ENCODE peak calls at places on chromosomes 2 and 18, in four cellular contexts. Y is gastrocnemius medialis, Q is NCI-H1105 treated with DMSO at 0.1 percent for 48 hours, T is frontal cortex. U is an unnamed sample.

GRCh38 chr2:726158-726557 is 49.0 kb upstream of the TMEM18 start:
- DNase-seq in Y (no peak), Q (no peak), T (no peak), U (no peak)

GRCh38 chr2:205660521-205661124 is 21.7 kb upstream of the NRP2 start:
- DNase-seq in Y (no peak), Q (no peak), T (no peak), U (no peak)

GRCh38 chr2:219358170-219359075 is 25.9 kb upstream of the RESP18 start:
- DNase-seq in Y (no peak), Q (peak), T (no peak), U (no peak)

GRCh38 chr2:133379159-133379558 is 189.1 kb downstream of the NCKAP5 start:
- DNase-seq in Y (no peak), Q (no peak), T (no peak), U (no peak)

GRCh38 chr18:69958422-69958821 is 10.7 kb upstream of the CD226 start:
- DNase-seq in Y (no peak), Q (no peak), T (no peak), U (no peak)

GRCh38 chr2:126413079-126413478 is 242.9 kb upstream of the GYPC start:
- DNase-seq in Y (no peak), Q (no peak), T (no peak), U (no peak)

GRCh38 chr2:26462511-26463251 is 15.2 kb downstream of the OTOF start:
- DNase-seq in Y (no peak), Q (peak), T (no peak), U (no peak)

GRCh38 chr18:29459986-29460385 is 1283.1 kb upstream of the CDH2 start:
- DNase-seq in Y (no peak), Q (no peak), T (no peak), U (no peak)

GRCh38 chr2:197209274-197209673 is 101.3 kb downstream of the ANKRD44 start:
- DNase-seq in Y (no peak), Q (no peak), T (no peak), U (no peak)

GRCh38 chr18:49839012-49839411 is 25.7 kb upstream of the ACAA2 start:
- DNase-seq in Y (no peak), Q (no peak), T (no peak), U (no peak)

U was measured in progenitor cell of endocrine pancreas.